ENCODE peak calls at places on chromosomes 16 and 17, in six cellular contexts. W is psoas muscle, N is NCI-H1092, G is ureter, T is NCI-H526, F is A172. U is an unnamed sample.

GRCh38 chr16:28865722-28866453 is 2.2 kb downstream of the SH2B1 start:
- DNase-seq in W (no peak), N (no peak), G (no peak), T (no peak), F (no peak), U (no peak)

GRCh38 chr17:33936764-33937163 is 318.3 kb upstream of the CCL2 start:
- DNase-seq in W (no peak), N (no peak), G (no peak), T (no peak), F (no peak), U (no peak)

GRCh38 chr17:39699818-39700147 is at the start of gene ERBB2:
- DNase-seq in W (peak), N (no peak), G (peak), T (no peak), F (peak), U (no peak)

GRCh38 chr16:66913081-66913480 is 5.6 kb downstream of the CDH16 start:
- DNase-seq in W (no peak), N (no peak), G (no peak), T (no peak), F (no peak), U (no peak)

GRCh38 chr16:56708821-56709685 is 20.9 kb upstream of the NUP93 start:
- DNase-seq in W (no peak), N (no peak), G (no peak), T (no peak), F (no peak), U (no peak)

GRCh38 chr17:64016248-64016784 is 4.1 kb downstream of the ICAM2 start:
- DNase-seq in W (no peak), N (no peak), G (no peak), T (no peak), F (no peak), U (no peak)

GRCh38 chr16:47180073-47180472 is 36.3 kb upstream of the NETO2 start:
- DNase-seq in W (no peak), N (no peak), G (no peak), T (no peak), F (no peak), U (no peak)

GRCh38 chr16:399278-400019 is 2.2 kb upstream of the DECR2 start:
- DNase-seq in W (no peak), N (no peak), G (no peak), T (no peak), F (no peak), U (no peak)

GRCh38 chr16:11042205-11042604 is 97.8 kb downstream of the CLEC16A start:
- DNase-seq in W (no peak), N (no peak), G (no peak), T (no peak), F (no peak), U (no peak)

GRCh38 chr17:77930780-77931768 is 27.4 kb upstream of the TNRC6C start:
- DNase-seq in W (no peak), N (no peak), G (no peak), T (no peak), F (no peak), U (no peak)

GRCh38 chr17:55341432-55341831 is 76.7 kb downstream of the HLF start:
- DNase-seq in W (no peak), N (no peak), G (no peak), T (no peak), F (no peak), U (peak)

GRCh38 chr17:9244066-9245052 is 223.0 kb downstream of the NTN1 start:
- DNase-seq in W (peak), N (no peak), G (no peak), T (no peak), F (no peak), U (no peak)

GRCh38 chr16:31086629-31086906 is 2.2 kb downstream of the PRSS53 start:
- DNase-seq in W (no peak), N (no peak), G (no peak), T (no peak), F (no peak), U (no peak)

GRCh38 chr17:42900460-42901331 is at the start of gene G6PC1:
- DNase-seq in W (no peak), N (no peak), G (no peak), T (no peak), F (no peak), U (no peak)

GRCh38 chr16:10871157-10871991 is 5.6 kb upstream of the CIITA start:
- DNase-seq in W (peak), N (no peak), G (peak), T (no peak), F (peak), U (peak)

GRCh38 chr16:20023190-20023589 is 50.5 kb downstream of the GPR139 start:
- DNase-seq in W (no peak), N (no peak), G (no peak), T (no peak), F (peak), U (peak)

GRCh38 chr17:80912451-80912850 is 79.2 kb upstream of the CHMP6 start:
- DNase-seq in W (no peak), N (no peak), G (no peak), T (no peak), F (no peak), U (no peak)

GRCh38 chr17:43578699-43579569 is 32.8 kb upstream of the ETV4 start:
- DNase-seq in W (no peak), N (peak), G (no peak), T (peak), F (peak), U (peak)

GRCh38 chr16:27769561-27770222 is 219.7 kb downstream of the KATNIP start:
- DNase-seq in W (no peak), N (no peak), G (no peak), T (no peak), F (peak), U (peak)

GRCh38 chr16:28990375-28991040 is 5.7 kb downstream of the LAT start:
- DNase-seq in W (no peak), N (no peak), G (no peak), T (no peak), F (no peak), U (no peak)

GRCh38 chr16:85552980-85553435 is 60.1 kb upstream of the GSE1 start:
- DNase-seq in W (no peak), N (no peak), G (no peak), T (no peak), F (no peak), U (no peak)

GRCh38 chr17:29587591-29587990 is 1.9 kb downstream of the GIT1 start:
- DNase-seq in W (no peak), N (no peak), G (no peak), T (no peak), F (no peak), U (no peak)

GRCh38 chr16:11582157-11582814 is 4.4 kb downstream of the LITAF start:
- DNase-seq in W (no peak), N (no peak), G (no peak), T (no peak), F (no peak), U (no peak)

GRCh38 chr16:56946767-56947603 is 14.8 kb upstream of the CETP start:
- DNase-seq in W (no peak), N (no peak), G (no peak), T (no peak), F (no peak), U (no peak)

GRCh38 chr17:35766903-35767510 is 6.3 kb downstream of the C17orf50 start:
- DNase-seq in W (no peak), N (peak), G (no peak), T (no peak), F (peak), U (peak)

GRCh38 chr17:49551221-49552069 is 24.2 kb upstream of the NXPH3 start:
- DNase-seq in W (no peak), N (no peak), G (no peak), T (no peak), F (no peak), U (no peak)

GRCh38 chr17:1720856-1721386 is 3.6 kb upstream of the WDR81 start:
- DNase-seq in W (no peak), N (no peak), G (peak), T (peak), F (peak), U (peak)

GRCh38 chr17:15431201-15431600 is 36.2 kb downstream of the CDRT4 start:
- DNase-seq in W (peak), N (no peak), G (no peak), T (no peak), F (no peak), U (no peak)

GRCh38 chr17:18031955-18032354 is 7.0 kb downstream of the ATPAF2 start:
- DNase-seq in W (no peak), N (no peak), G (peak), T (no peak), F (no peak), U (peak)

GRCh38 chr17:48055531-48056245 is 7.5 kb downstream of the NFE2L1 start:
- DNase-seq in W (no peak), N (no peak), G (no peak), T (peak), F (peak), U (peak)